ENCODE peak calls at places on chromosomes 16 and 17, in five cellular contexts. G is GM10248; Q is effector CD4-positive, alpha-beta T cell; U is AG04450; M is EL. K is an unnamed sample.

GRCh38 chr17:78238823-78239488 is 7.5 kb downstream of the TMEM235 start:
- DNase-seq in G (no peak), Q (no peak), U (no peak), M (no peak), K (no peak)

GRCh38 chr17:32523017-32523680 is 36.4 kb downstream of the CDK5R1 start:
- DNase-seq in G (peak), Q (no peak), U (no peak), M (no peak), K (no peak)

GRCh38 chr16:58652741-58653140 is 23.1 kb upstream of the CNOT1 start:
- DNase-seq in G (no peak), Q (no peak), U (no peak), M (peak), K (no peak)

GRCh38 chr17:18246880-18247612 is 11.5 kb downstream of the FLII start:
- DNase-seq in G (no peak), Q (no peak), U (no peak), M (peak), K (no peak)

GRCh38 chr17:43416998-43417891 is 18.5 kb downstream of the ARL4D start:
- DNase-seq in G (no peak), Q (no peak), U (no peak), M (peak), K (no peak)

GRCh38 chr16:87638736-87639135 is 36.4 kb downstream of the JPH3 start:
- DNase-seq in G (no peak), Q (no peak), U (no peak), M (no peak), K (no peak)

GRCh38 chr16:68247400-68247799 is 2.2 kb downstream of the PLA2G15 start:
- DNase-seq in G (no peak), Q (no peak), U (no peak), M (no peak), K (no peak)

GRCh38 chr17:44219636-44220210 is at the start of gene UBTF:
- DNase-seq in G (peak), Q (peak), U (no peak), M (peak), K (peak)

GRCh38 chr17:976316-976715 is 3.3 kb downstream of the NXN start:
- DNase-seq in G (no peak), Q (no peak), U (no peak), M (no peak), K (no peak)

GRCh38 chr17:72122668-72123495 is 2.1 kb downstream of the SOX9 start:
- DNase-seq in G (peak), Q (no peak), U (no peak), M (peak), K (no peak)

GRCh38 chr16:12137344-12138094 is 161.0 kb downstream of the SNX29 start:
- DNase-seq in G (no peak), Q (no peak), U (no peak), M (no peak), K (no peak)

GRCh38 chr17:62188713-62189112 is 123.6 kb upstream of the MED13 start:
- DNase-seq in G (no peak), Q (no peak), U (no peak), M (no peak), K (no peak)

GRCh38 chr17:79615446-79615845 is 4.6 kb upstream of the RBFOX3 start:
- DNase-seq in G (no peak), Q (no peak), U (no peak), M (no peak), K (no peak)

GRCh38 chr17:4116516-4116915 is 26.3 kb downstream of the ZZEF1 start:
- DNase-seq in G (no peak), Q (no peak), U (no peak), M (no peak), K (no peak)

GRCh38 chr16:27795992-27796614 is 246.2 kb downstream of the KATNIP start:
- DNase-seq in G (no peak), Q (no peak), U (no peak), M (peak), K (no peak)

GRCh38 chr17:19996502-19996901 is 12.7 kb upstream of the SPECC1 start:
- DNase-seq in G (no peak), Q (no peak), U (no peak), M (no peak), K (no peak)

GRCh38 chr16:50272111-50272571 is 5.8 kb downstream of the ADCY7 start:
- DNase-seq in G (no peak), Q (no peak), U (no peak), M (peak), K (no peak)

GRCh38 chr16:4370570-4371480 is 823 bp upstream of the VASN start:
- DNase-seq in G (no peak), Q (no peak), U (peak), M (peak), K (no peak)

GRCh38 chr16:15509051-15509592 is 74.7 kb downstream of the BMERB1 start:
- DNase-seq in G (no peak), Q (no peak), U (no peak), M (no peak), K (peak)

GRCh38 chr16:71311553-71312158 is 22.5 kb upstream of the CMTR2 start:
- DNase-seq in G (peak), Q (no peak), U (no peak), M (no peak), K (no peak)

GRCh38 chr17:64156670-64157069 is 26.7 kb upstream of the ERN1 start:
- DNase-seq in G (no peak), Q (no peak), U (no peak), M (no peak), K (no peak)

GRCh38 chr16:72094266-72094610 is 591 bp downstream of the DHX38 start:
- DNase-seq in G (no peak), Q (no peak), U (no peak), M (peak), K (no peak)

GRCh38 chr16:51665599-51665998 is 514.5 kb upstream of the SALL1 start:
- DNase-seq in G (no peak), Q (no peak), U (no peak), M (no peak), K (no peak)

GRCh38 chr17:78110363-78111011 is 18.1 kb downstream of the TMC6 start:
- DNase-seq in G (no peak), Q (no peak), U (no peak), M (no peak), K (no peak)

GRCh38 chr16:88381820-88382451 is 823 bp upstream of the ZNF469 start:
- DNase-seq in G (no peak), Q (no peak), U (no peak), M (no peak), K (no peak)

GRCh38 chr17:31582151-31582907 is 190.9 kb downstream of the RAB11FIP4 start:
- DNase-seq in G (peak), Q (no peak), U (no peak), M (no peak), K (no peak)

GRCh38 chr17:50593321-50593720 is 32.8 kb downstream of the CACNA1G start:
- DNase-seq in G (no peak), Q (no peak), U (no peak), M (no peak), K (no peak)